ENCODE peak calls at places on chromosomes 11 and 22, in nine cellular contexts. P is psoas muscle, I is mammary epithelial cell, N is brain microvascular endothelial cell, W is Peyer's patch, H is left ventricle myocardium inferior, Y is ovary, B is transverse colon, R is heart right ventricle. V is an unnamed sample. For H3K36me3, the result is how much of the 10 kb centered on the place peaks cover.

GRCh38 chr11:107590460-107591097 is 368 bp upstream of the ELMOD1 start:
- DNase-seq in Y (no peak), I (no peak), N (no peak), H (no peak), P (no peak), W (no peak), R (no peak), B (no peak), V (no peak)

GRCh38 chr22:50247748-50248147 is 2.9 kb upstream of the TUBGCP6 start:
- DNase-seq in B (peak), H (no peak), I (no peak), R (no peak), W (peak), N (peak), Y (peak), P (no peak), V (no peak)

GRCh38 chr22:30855266-30855665 is 113.3 kb downstream of the MORC2 start:
- DNase-seq in R (no peak), N (no peak), P (no peak), B (no peak), W (peak), Y (no peak), I (no peak), H (no peak), V (peak)

GRCh38 chr22:33909075-33909458 is 11.2 kb downstream of the LARGE1 start:
- DNase-seq in N (peak), H (no peak), R (peak), I (no peak), P (no peak), B (peak), W (no peak), Y (peak), V (no peak)

GRCh38 chr11:2443881-2444300 is 423 bp downstream of the TRPM5 start:
- DNase-seq in P (no peak), I (no peak), H (no peak), B (peak), N (no peak), R (no peak), Y (no peak), W (no peak), V (peak)

GRCh38 chr22:31272522-31273446 is 19.5 kb downstream of the PIK3IP1 start:
- DNase-seq in B (peak), P (no peak), W (peak), N (peak), I (peak), H (no peak), Y (peak), R (peak), V (no peak)

GRCh38 chr22:31800065-31800464 is 46.2 kb downstream of the DEPDC5 start:
- DNase-seq in Y (no peak), I (peak), R (no peak), N (no peak), P (no peak), H (no peak), W (no peak), B (no peak), V (no peak)

GRCh38 chr11:67267188-67268035 is 1.1 kb downstream of the GRK2 start:
- DNase-seq in P (no peak), H (no peak), N (no peak), R (no peak), Y (peak), W (peak), B (peak), I (peak), V (peak)

GRCh38 chr11:71279916-71280645 is 27.7 kb upstream of the SHANK2 start:
- DNase-seq in H (no peak), Y (no peak), W (peak), B (no peak), R (no peak), I (no peak), P (no peak), N (no peak), V (peak)

GRCh38 chr11:46026616-46027293 is 94.5 kb downstream of the PHF21A start:
- DNase-seq in Y (no peak), B (no peak), W (no peak), P (no peak), R (no peak), N (peak), H (no peak), I (peak), V (no peak)

GRCh38 chr22:45762545-45763235 is 91.1 kb downstream of the ATXN10 start:
- DNase-seq in H (no peak), P (no peak), B (no peak), R (no peak), Y (no peak), W (no peak), I (no peak), N (no peak), V (no peak)

GRCh38 chr22:40215266-40215665 is 37.5 kb downstream of the TNRC6B start:
- DNase-seq in P (peak), W (no peak), R (no peak), Y (no peak), N (no peak), H (peak), B (no peak), I (no peak), V (peak)

GRCh38 chr11:12693485-12694181 is 19.4 kb downstream of the TEAD1 start:
- DNase-seq in B (peak), P (peak), R (peak), N (peak), Y (no peak), I (peak), H (peak), W (peak), V (peak)

GRCh38 chr22:35314161-35314942 is 14.7 kb downstream of the TOM1 start:
- DNase-seq in N (no peak), R (peak), W (peak), H (no peak), P (no peak), Y (no peak), B (peak), I (no peak), V (peak)

GRCh38 chr11:32434387-32435151 is 770 bp downstream of the WT1 start:
- DNase-seq in Y (peak), R (peak), I (no peak), N (no peak), P (no peak), B (no peak), H (no peak), W (no peak), V (no peak)

GRCh38 chr11:50174975-50175374 is 142.3 kb downstream of the OR4C45 start:
- DNase-seq in Y (no peak), P (no peak), H (no peak), B (no peak), N (no peak), I (no peak), W (no peak), R (no peak), V (no peak)

GRCh38 chr11:82996966-82997606 is 74.6 kb downstream of the RAB30 start:
- DNase-seq in R (no peak), H (no peak), I (peak), N (no peak), P (no peak), Y (no peak), B (peak), W (peak), V (no peak)

GRCh38 chr11:17719940-17720795 is 797 bp downstream of the MYOD1 start:
- DNase-seq in I (no peak), R (no peak), P (no peak), W (no peak), H (no peak), N (no peak), B (no peak), Y (no peak), V (no peak)

GRCh38 chr11:2211113-2211971 is 39.7 kb upstream of the TH start:
- DNase-seq in H (no peak), I (no peak), R (peak), P (no peak), N (no peak), Y (no peak), W (peak), B (peak), V (peak)

GRCh38 chr11:1335811-1336761 is 26.7 kb upstream of the TOLLIP start:
- DNase-seq in B (peak), W (peak), N (peak), H (peak), I (peak), Y (peak), P (peak), R (peak), V (no peak)

GRCh38 chr11:120539681-120540369 is 28.3 kb downstream of the GRIK4 start:
- DNase-seq in N (no peak), Y (no peak), B (no peak), P (no peak), H (no peak), W (no peak), R (no peak), I (peak), V (no peak)

GRCh38 chr22:46815559-46815895 is 53.1 kb downstream of the TBC1D22A start:
- DNase-seq in N (no peak), P (no peak), H (no peak), W (no peak), R (no peak), Y (no peak), B (no peak), I (no peak), V (no peak)
- H3K27ac ChIP-seq in N (no peak), P (no peak), H (no peak), W (peak), R (no peak), Y (no peak), B (no peak), I (no peak), V (no peak)

GRCh38 chr22:22942511-22943329 is 55.1 kb downstream of the IGLL5 start:
- DNase-seq in R (peak), H (peak), B (peak), I (peak), Y (peak), N (peak), P (peak), W (peak), V (peak)

GRCh38 chr22:22945195-22945594 is 57.6 kb downstream of the IGLL5 start:
- DNase-seq in N (no peak), Y (no peak), I (no peak), W (no peak), H (no peak), R (no peak), B (peak), P (no peak), V (peak)

GRCh38 chr22:22941831-22942510 is 54.4 kb downstream of the IGLL5 start:
- DNase-seq in R (peak), N (no peak), W (peak), Y (no peak), B (peak), P (no peak), H (no peak), I (no peak), V (peak)

GRCh38 chr22:22944268-22944985 is 56.8 kb downstream of the IGLL5 start:
- DNase-seq in Y (no peak), N (no peak), R (no peak), W (no peak), B (peak), P (no peak), I (no peak), H (no peak), V (peak)

GRCh38 chr22:22943521-22944267 is 56.1 kb downstream of the IGLL5 start:
- DNase-seq in B (peak), R (peak), P (no peak), W (no peak), I (no peak), N (no peak), Y (no peak), H (no peak), V (peak)
- TF ChIP-seq CTCF in B (no peak), R (no peak), P (no peak), W (no peak), I (no peak), N (no peak), Y (no peak), H (no peak), V (no peak)

DNA sequence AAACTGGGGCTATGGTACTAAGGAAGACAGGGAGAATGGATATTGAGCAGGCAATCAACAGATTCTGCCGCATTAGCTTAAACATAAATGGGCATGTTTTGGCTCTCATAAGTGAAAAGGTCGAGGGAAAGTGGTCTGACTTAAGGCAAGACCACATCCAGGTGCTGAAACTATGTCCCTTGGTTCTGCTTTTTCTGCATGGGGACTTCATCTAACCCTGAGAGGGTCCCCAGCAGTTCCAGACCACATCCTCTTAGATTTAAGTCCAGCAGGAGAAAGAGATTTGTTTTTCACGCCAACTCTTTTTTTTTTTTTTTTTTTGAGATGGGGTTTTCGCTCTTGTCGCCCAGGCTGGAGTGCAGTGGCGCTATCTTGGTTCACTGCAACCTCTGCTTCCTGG is 5.5 kb downstream of the RPS6KA4 start:
- DNase-seq in N (no peak), B (no peak), R (no peak), Y (no peak), P (no peak), I (no peak), H (no peak), W (no peak), V (no peak)
- H3K36me3 ChIP-seq in N (half or more), B (under half), R (half or more), Y (under half), P (half or more), I (under half), H (half or more), W (under half), V (half or more)

GRCh38 chr11:95459268-95460040 is 228.5 kb upstream of the SESN3 start:
- DNase-seq in P (no peak), I (peak), H (no peak), W (no peak), N (no peak), R (no peak), B (no peak), Y (no peak), V (no peak)
- H3K27ac ChIP-seq in P (no peak), I (no peak), H (peak), W (no peak), N (no peak), R (no peak), B (no peak), Y (no peak), V (no peak)

DNA sequence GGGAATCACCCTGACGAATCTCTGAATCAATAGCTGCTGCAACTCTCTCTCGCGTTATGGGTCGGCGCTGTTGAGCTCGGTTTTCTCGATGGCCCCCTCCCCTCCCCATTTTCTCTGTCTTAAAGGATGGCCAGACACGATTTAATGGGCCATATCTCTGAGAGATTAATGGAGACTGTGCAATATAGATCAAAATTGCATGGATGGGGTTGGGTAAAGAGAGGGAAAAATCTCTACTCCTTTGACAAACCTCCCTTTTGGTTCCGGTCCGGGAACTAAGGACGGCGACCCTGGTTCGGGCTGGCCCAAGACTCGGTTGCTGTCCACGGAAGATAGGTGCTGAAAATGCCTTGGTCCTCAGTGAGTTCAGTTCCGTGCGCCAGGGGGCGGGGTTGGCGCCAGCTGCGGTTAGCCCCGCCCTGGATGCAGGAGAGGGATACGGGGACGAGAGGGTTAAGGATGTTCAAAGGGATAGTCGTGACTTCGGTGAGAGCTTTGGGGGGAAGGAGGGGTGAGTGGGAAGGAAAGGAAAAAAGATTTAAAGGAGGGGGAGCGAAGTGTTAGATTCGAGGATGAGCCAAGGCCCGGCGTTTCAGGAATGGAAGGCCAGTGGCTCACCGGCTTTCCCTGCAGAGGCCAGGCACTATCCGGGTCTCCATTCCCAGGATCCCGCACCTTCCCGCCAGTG is 103.6 kb upstream of the HSD17B12 start:
- DNase-seq in I (no peak), B (no peak), Y (peak), H (peak), P (no peak), W (no peak), R (peak), N (peak), V (no peak)
- TF ChIP-seq CTCF in I (peak), B (no peak), Y (no peak), H (peak), P (peak), W (peak), R (peak), N (peak), V (peak)

GRCh38 chr11:125578783-125579182 is 9.5 kb downstream of the EI24 start:
- DNase-seq in I (no peak), P (no peak), R (no peak), Y (no peak), B (no peak), N (no peak), W (no peak), H (no peak), V (no peak)
- H3K36me3 ChIP-seq in I (half or more), P (half or more), R (half or more), Y (under half), B (under half), N (half or more), W (under half), H (half or more), V (half or more)

GRCh38 chr22:37288521-37288920 is 6.2 kb downstream of the CYTH4 start:
- DNase-seq in N (no peak), I (no peak), W (no peak), H (no peak), R (no peak), Y (no peak), P (no peak), B (no peak), V (no peak)

GRCh38 chr22:37290737-37291136 is 8.4 kb downstream of the CYTH4 start:
- DNase-seq in H (peak), R (no peak), Y (no peak), B (no peak), W (no peak), N (no peak), I (peak), P (no peak), V (no peak)

GRCh38 chr22:37291559-37292298 is 9.4 kb downstream of the CYTH4 start:
- DNase-seq in H (no peak), R (no peak), B (no peak), I (no peak), W (no peak), P (no peak), Y (no peak), N (no peak), V (no peak)

GRCh38 chr22:37287550-37287951 is 5.2 kb downstream of the CYTH4 start:
- DNase-seq in I (peak), R (no peak), Y (no peak), P (no peak), H (no peak), B (no peak), N (no peak), W (no peak), V (no peak)

GRCh38 chr22:37289156-37289735 is 6.9 kb downstream of the CYTH4 start:
- DNase-seq in W (no peak), R (no peak), Y (no peak), N (no peak), H (no peak), P (no peak), B (no peak), I (no peak), V (no peak)
- H3K27ac ChIP-seq in W (no peak), R (no peak), Y (no peak), N (no peak), H (no peak), P (no peak), B (no peak), I (no peak), V (no peak)

DNA sequence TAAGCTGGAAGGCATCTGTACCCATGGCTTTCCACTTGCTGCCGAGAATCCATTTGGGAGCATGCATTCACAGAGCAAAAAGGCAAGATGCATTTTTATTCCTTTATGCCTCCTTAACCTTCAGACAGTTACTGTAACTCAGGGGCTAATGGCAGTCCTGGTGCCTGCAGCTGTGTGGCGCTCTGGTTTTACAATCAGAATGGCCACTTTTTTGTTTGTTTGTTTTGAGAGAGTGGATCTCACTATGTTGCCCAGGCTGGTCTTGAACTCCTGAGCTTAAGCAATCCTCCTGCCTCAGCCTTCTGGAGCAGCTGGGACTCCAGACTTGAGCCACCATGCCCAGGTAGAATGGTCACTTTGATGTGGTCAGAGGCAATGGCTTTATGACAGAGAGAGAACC is 101.8 kb downstream of the NAV2 start:
- DNase-seq in Y (no peak), R (no peak), W (no peak), P (no peak), I (no peak), N (no peak), B (no peak), H (no peak), V (no peak)
- TF ChIP-seq CTCF in Y (no peak), R (peak), W (peak), P (no peak), I (peak), N (peak), B (no peak), H (no peak), V (no peak)

GRCh38 chr11:114448749-114449484 is 9.7 kb downstream of the REXO2 start:
- DNase-seq in N (no peak), R (no peak), B (no peak), W (no peak), H (no peak), Y (no peak), P (no peak), I (no peak), V (no peak)

GRCh38 chr11:114442559-114442958 is 3.3 kb downstream of the REXO2 start:
- DNase-seq in B (no peak), R (no peak), I (no peak), H (no peak), N (no peak), P (no peak), Y (no peak), W (no peak), V (no peak)

GRCh38 chr11:114447444-114447843 is 8.2 kb downstream of the REXO2 start:
- DNase-seq in Y (no peak), B (no peak), I (no peak), N (no peak), R (no peak), W (no peak), H (no peak), P (no peak), V (no peak)

GRCh38 chr11:114441921-114442320 is 2.7 kb downstream of the REXO2 start:
- DNase-seq in B (no peak), H (no peak), I (no peak), R (no peak), N (no peak), P (no peak), Y (no peak), W (no peak), V (no peak)

DNA sequence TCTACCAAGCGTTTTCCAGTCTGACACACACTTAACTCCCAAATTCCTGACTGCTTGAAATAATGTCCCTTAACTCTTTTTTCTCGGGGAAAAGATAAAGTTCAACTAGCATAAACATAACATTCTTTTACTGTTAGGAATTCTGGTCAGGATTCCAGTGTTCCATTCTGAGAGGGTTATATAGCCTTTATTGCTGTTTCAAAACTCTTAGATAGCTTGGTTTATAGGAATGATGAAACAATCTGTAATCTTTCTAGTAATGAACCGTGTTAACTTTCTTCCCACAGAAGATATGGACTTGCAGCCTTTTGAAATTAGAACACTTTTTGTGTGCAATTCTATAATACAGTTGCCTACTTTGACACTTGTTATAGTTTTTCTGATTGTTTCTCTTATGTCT is 8.6 kb downstream of the REXO2 start:
- DNase-seq in N (no peak), B (no peak), I (no peak), R (no peak), P (no peak), Y (no peak), H (no peak), W (no peak), V (no peak)
- H3K36me3 ChIP-seq in N (under half), B (under half), I (under half), R (under half), P (half or more), Y (under half), H (half or more), W (under half), V (half or more)

V was measured in upper lobe of right lung.